ENCODE peak calls at places on chromosomes 13 and 19, in four cellular contexts. S is mesothelial cell of epicardium, B is HFFc6, D is foreskin fibroblast. V is an unnamed sample.

GRCh38 chr19:16454519-16454918 is 17.3 kb downstream of the EPS15L1 start:
- DNase-seq in S (no peak), B (no peak), D (no peak), V (no peak)

GRCh38 chr13:85347251-85347650 is 452.0 kb downstream of the SLITRK6 start:
- DNase-seq in S (no peak), B (peak), D (no peak), V (no peak)

GRCh38 chr13:43132911-43133310 is 109.5 kb downstream of the DNAJC15 start:
- DNase-seq in S (no peak), B (no peak), D (no peak), V (no peak)

GRCh38 chr19:6925801-6926751 is 38.7 kb downstream of the ADGRE1 start:
- DNase-seq in S (no peak), B (no peak), D (no peak), V (no peak)

GRCh38 chr19:8028951-8029491 is 23.5 kb upstream of the CCL25 start:
- DNase-seq in S (no peak), B (no peak), D (no peak), V (no peak)

GRCh38 chr19:15643387-15643786 is 2.7 kb downstream of the CYP4F3 start:
- DNase-seq in S (no peak), B (no peak), D (no peak), V (no peak)

GRCh38 chr19:18128044-18128443 is 24.9 kb upstream of the PIK3R2 start:
- DNase-seq in S (no peak), B (peak), D (peak), V (no peak)

GRCh38 chr19:39115105-39115847 is 10.3 kb upstream of the PAK4 start:
- DNase-seq in S (no peak), B (no peak), D (no peak), V (no peak)

GRCh38 chr19:21947775-21948174 is 63.0 kb downstream of the ZNF208 start:
- DNase-seq in S (no peak), B (no peak), D (no peak), V (no peak)

GRCh38 chr19:19321143-19321577 is 531 bp downstream of the MAU2 start:
- DNase-seq in S (no peak), B (no peak), D (no peak), V (no peak)
- TF ChIP-seq CTCF in S (no peak), B (peak), D (no peak), V (no peak)

GRCh38 chr19:12777217-12778019 is 2.1 kb upstream of the HOOK2 start:
- DNase-seq in S (peak), B (peak), D (peak), V (no peak)

GRCh38 chr19:12778020-12778904 is 2.9 kb upstream of the HOOK2 start:
- DNase-seq in S (no peak), B (peak), D (peak), V (peak)

GRCh38 chr19:12782174-12782423 is 6.7 kb upstream of the HOOK2 start:
- DNase-seq in S (no peak), B (no peak), D (no peak), V (no peak)

GRCh38 chr19:12778905-12779161 is 3.5 kb upstream of the HOOK2 start:
- DNase-seq in S (no peak), B (no peak), D (no peak), V (no peak)

DNA sequence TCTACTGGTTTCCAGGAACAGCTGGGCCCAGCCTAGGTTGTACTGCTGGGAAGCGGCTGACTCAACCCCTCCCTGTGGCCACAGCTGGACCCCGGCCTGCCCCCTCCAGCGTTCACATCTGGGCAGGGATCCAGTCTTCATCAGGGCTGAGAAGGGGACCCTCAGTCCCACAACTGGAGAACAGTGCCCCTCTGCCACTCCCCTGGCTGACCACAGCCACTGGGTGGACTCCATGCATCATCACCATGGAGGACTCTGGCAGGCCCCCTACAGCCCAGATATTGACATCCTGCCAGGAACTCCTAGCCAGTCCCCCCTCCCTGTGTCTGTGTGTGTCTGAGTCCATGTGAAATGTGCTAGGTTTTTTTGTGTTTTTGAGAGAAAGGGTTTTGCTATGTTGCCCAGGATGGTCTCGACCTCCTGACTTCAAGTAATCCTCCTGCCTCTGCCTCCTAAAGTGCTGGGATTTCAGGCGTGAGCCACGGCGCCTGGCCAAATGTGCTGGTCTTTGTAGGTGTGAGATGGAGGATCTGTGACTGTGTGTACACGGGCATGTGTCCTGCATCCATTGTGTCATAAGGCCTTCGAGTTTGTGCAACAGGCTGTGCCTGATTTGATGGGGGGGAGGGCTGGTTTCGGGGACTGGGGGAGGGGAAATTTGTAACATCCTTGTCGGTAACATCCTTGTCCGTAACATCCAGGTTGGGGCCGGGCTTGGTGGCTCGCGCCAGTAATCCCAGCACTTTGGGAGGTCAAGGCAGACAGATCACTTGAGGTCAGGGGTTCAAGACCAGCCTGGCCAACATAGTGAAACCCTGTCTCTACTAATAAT is 4.0 kb upstream of the HOOK2 start:
- DNase-seq in S (no peak), B (no peak), D (peak), V (peak)
- TF ChIP-seq CTCF in S (no peak), B (peak), D (no peak), V (no peak)

DNA sequence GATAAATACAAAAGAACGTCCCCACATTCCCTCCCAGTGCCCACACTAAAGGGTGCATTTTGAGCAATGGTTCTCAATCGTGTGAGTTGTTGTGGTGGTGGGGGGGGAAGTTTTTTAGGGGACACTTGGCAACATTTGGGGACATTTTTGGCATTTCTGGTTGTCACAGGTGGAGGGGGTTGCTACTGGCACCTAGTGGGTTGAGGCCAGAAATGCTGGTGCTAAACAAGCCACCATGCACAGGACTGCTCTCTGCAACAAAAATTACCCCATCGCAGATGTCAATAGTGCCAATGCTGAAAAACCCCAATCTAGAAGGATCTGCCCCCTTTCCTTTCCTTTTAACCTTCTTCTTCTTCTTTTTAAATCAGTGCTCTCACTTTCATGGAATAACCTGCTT is 453.3 kb downstream of the TSHZ3 start:
- DNase-seq in S (no peak), B (no peak), D (no peak), V (no peak)
- TF ChIP-seq CTCF in S (no peak), B (no peak), D (no peak), V (no peak)

GRCh38 chr19:30689474-30689873 is 317.3 kb downstream of the ZNF536 start:
- DNase-seq in S (no peak), B (no peak), D (no peak), V (no peak)
- TF ChIP-seq CTCF in S (no peak), B (peak), D (no peak), V (no peak)

DNA sequence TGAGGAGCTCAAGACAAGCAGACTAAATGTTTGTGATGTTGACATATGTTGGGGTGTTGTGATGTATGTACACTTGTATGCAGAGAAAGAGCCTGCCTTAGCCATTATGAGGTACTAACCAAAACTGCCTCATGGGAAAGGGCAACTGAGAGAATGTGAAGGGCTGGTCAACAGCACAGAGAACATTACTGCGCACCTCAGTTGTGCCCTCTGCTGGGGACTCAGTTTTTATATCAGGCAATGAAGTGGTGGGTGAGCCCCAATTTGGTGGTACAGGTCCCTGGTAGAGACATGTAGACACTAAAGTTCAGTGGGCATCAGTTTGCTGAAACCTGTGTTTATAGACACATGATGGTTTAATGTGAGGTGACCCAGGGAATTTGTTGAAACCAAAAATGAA is 286.9 kb downstream of the DCT start:
- DNase-seq in S (no peak), B (peak), D (no peak), V (no peak)
- TF ChIP-seq CTCF in S (no peak), B (peak), D (no peak), V (peak)

GRCh38 chr19:3123088-3123721 is 12.6 kb upstream of the GNA15 start:
- DNase-seq in S (no peak), B (no peak), D (no peak), V (no peak)
- TF ChIP-seq CTCF in S (no peak), B (no peak), D (no peak), V (no peak)

DNA sequence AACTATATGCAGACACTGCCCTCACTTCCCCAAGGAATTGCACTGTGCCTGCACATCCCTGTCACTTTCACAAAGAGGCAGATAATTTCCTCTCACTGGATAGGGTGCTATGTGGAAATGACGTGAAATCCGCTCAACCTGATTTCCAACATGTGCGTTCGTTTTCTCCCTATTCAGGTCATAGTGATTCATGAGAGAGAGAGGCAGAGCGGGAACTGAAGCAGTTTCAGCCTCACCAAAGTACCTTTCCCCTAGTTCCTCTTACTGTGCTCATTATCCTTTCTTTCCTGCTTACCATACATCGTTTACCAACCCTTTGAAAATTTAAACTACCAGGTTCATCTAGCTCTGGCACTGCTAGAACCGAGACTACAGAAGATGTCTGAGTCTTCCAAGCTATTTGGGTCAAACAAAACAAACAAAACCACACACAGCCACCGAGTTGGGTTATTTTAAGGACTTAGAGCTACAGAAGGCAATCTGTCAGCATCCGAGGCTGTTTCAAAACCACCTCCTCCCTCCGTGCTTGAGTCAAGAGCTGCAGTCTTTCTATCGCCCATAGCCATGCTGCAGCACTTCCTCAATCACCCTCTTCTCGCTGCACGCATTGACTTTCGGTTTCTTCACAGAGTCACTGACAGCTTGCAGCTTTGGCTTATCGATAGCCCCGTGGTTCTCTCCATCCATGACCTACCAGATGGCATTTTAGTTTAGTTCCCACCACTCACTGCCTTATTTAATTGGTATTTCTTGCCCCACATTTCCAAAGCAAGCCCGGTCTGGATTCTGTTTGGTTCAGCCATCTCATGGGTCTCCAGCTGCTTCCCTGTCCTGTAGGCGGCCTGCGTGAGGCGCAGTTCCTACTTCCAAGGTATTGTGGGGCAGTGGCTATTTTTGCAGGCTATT is 1395.8 kb downstream of the EFNB2 start:
- DNase-seq in S (no peak), B (peak), D (no peak), V (no peak)
- TF ChIP-seq CTCF in S (no peak), B (peak), D (no peak), V (no peak)

DNA sequence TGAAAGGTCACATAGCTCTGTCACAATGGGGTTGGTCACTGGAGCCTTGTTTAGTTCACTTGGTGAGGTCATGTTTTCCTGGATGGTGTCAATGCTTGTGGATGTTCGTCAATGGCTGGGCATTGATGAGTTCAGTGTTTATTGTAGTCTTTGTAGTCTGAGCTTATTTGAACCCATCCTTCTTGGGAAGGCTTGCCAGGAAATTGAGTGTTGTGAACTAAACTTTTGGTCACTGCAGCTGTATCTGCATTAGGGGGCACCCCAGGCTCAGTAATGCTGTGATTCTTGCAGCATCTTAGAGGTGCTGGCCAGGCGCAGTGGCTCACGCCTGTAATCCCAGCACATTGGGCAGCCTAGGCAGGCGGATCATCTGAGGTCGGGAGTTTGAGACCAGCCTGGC is 22.0 kb downstream of the BLOC1S3 start:
- DNase-seq in S (no peak), B (peak), D (peak), V (peak)
- TF ChIP-seq CTCF in S (no peak), B (peak), D (peak), V (peak)

GRCh38 chr13:60288569-60288968 is 108.5 kb upstream of the TDRD3 start:
- DNase-seq in S (no peak), B (no peak), D (no peak), V (no peak)
- TF ChIP-seq CTCF in S (no peak), B (no peak), D (no peak), V (no peak)

GRCh38 chr13:26128676-26129075 is 76.9 kb upstream of the SHISA2 start:
- DNase-seq in S (no peak), B (no peak), D (no peak), V (no peak)

GRCh38 chr13:26133851-26134250 is 82.0 kb upstream of the SHISA2 start:
- DNase-seq in S (no peak), B (no peak), D (no peak), V (no peak)

GRCh38 chr13:26133286-26133685 is 81.5 kb upstream of the SHISA2 start:
- DNase-seq in S (no peak), B (no peak), D (no peak), V (no peak)

DNA sequence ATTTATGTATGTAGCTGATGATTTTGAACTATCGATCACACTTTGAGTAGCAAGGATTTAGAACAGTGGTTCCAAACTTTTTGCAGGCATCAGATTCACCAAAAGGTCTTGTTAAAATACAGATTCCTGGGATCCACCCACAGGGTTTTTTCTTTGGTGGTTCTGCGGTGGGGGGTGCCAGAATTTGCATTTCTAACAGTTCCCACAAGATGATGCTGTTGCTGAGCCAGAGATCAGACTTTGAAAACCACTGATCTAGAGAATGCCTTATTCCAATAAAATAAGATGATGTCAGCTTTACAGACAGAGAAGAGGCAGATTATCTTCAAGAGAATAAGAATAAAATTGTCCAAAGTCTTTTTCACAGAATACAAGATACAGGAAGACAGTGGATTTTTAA is 80.9 kb upstream of the SHISA2 start:
- DNase-seq in S (no peak), B (peak), D (no peak), V (no peak)
- TF ChIP-seq CTCF in S (no peak), B (peak), D (peak), V (peak)